ENCODE peak calls at places on chromosomes 13 and 19, in five cellular contexts. L is GM23338, O is lower lobe of right lung, R is heart left ventricle, M is mucosa of descending colon. T is an unnamed sample. For H3K4me1, the result is how much of the 10 kb centered on the place peaks cover.

GRCh38 chr19:19105365-19106060 is 32.8 kb downstream of the TMEM161A start:
- DNase-seq in M (peak), O (no peak), R (peak), L (peak), T (no peak)

GRCh38 chr19:19737559-19738332 is 4.8 kb upstream of the ZNF14 start:
- DNase-seq in O (no peak), L (no peak), R (no peak), M (no peak), T (no peak)

GRCh38 chr13:105804561-105805190 is 730.8 kb downstream of the EFNB2 start:
- DNase-seq in L (no peak), O (no peak), M (no peak), R (no peak), T (no peak)

GRCh38 chr19:17889609-17890214 is 18.0 kb downstream of the SLC5A5 start:
- DNase-seq in R (no peak), M (no peak), L (peak), O (no peak), T (no peak)

GRCh38 chr13:30126903-30127428 is 180.4 kb downstream of the KATNAL1 start:
- DNase-seq in M (no peak), L (no peak), R (no peak), O (no peak), T (no peak)

GRCh38 chr19:58154287-58154678 is 3.7 kb upstream of the ZNF329 start:
- DNase-seq in O (peak), M (peak), R (peak), L (peak), T (no peak)

GRCh38 chr13:73677041-73677589 is 457.1 kb downstream of the KLF12 start:
- DNase-seq in O (no peak), M (no peak), L (no peak), R (no peak), T (peak)

GRCh38 chr13:38582133-38582532 is 104.7 kb upstream of the FREM2 start:
- DNase-seq in R (no peak), M (no peak), L (peak), O (no peak), T (no peak)

GRCh38 chr13:28117689-28118377 is 17.5 kb upstream of the FLT3 start:
- DNase-seq in L (peak), M (peak), R (peak), O (no peak), T (no peak)

GRCh38 chr19:4052993-4053422 is 13.7 kb downstream of the ZBTB7A start:
- DNase-seq in M (peak), O (peak), R (peak), L (no peak), T (no peak)

GRCh38 chr13:35720690-35721554 is 244.4 kb upstream of the MAB21L1 start:
- DNase-seq in L (peak), O (peak), M (peak), R (peak), T (no peak)

GRCh38 chr13:79183231-79183630 is 222.8 kb downstream of the RBM26 start:
- DNase-seq in O (no peak), M (no peak), L (no peak), R (no peak), T (no peak)

GRCh38 chr13:79973533-79973963 is 367.4 kb downstream of the SPRY2 start:
- DNase-seq in M (no peak), O (no peak), R (peak), L (peak), T (no peak)

GRCh38 chr13:59391696-59392095 is 772.0 kb downstream of the DIAPH3 start:
- DNase-seq in M (no peak), L (peak), O (no peak), R (peak), T (no peak)

GRCh38 chr13:74835579-74835978 is 646.4 kb downstream of the TBC1D4 start:
- DNase-seq in O (no peak), M (no peak), L (no peak), R (no peak), T (no peak)

GRCh38 chr13:39341238-39341637 is 261.8 kb downstream of the LHFPL6 start:
- DNase-seq in M (no peak), L (no peak), O (no peak), R (no peak), T (no peak)

GRCh38 chr13:101140087-101140770 is 276.1 kb downstream of the NALCN start:
- DNase-seq in O (no peak), L (no peak), M (no peak), R (no peak), T (no peak)

GRCh38 chr19:53849237-53849676 is 18.4 kb upstream of the MYADM start:
- DNase-seq in L (no peak), R (peak), O (no peak), M (no peak), T (no peak)

GRCh38 chr13:99176309-99177276 is 24.1 kb upstream of the UBAC2 start:
- DNase-seq in O (peak), M (peak), R (peak), L (peak), T (no peak)

DNA sequence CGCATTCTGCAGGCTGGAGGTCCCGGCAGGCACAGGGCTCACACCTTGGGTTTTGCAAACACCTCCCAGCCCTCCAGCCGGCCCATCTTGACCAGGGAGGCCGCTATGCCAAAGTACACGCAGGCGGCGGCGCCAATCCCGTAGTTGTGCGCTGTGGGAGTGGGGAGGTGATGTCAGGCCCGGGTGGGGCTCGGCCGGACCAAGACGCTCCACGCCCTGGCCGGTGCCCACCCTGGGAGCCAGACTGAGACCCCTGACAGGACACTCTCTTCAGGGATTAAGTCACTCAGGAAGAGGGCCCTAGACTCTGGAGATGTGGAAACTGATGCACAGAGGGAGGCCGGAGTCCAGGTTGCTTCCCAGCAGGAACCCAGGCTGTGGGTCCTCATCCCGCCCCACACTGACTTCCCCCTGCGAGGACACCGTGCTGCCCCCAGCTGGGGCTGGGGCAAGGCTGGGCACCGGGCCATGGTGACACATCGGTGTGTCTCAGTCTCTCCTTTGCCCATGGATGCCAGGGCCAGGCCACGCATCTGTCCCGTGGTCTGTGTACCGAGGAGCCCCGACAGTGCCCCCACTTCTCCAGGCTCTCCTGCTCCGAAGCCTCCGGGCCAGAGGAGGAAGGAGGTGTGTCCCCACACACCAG is 8.8 kb downstream of the NDUFA11 start:
- DNase-seq in L (no peak), O (no peak), R (no peak), M (no peak), T (no peak)
- H3K4me1 ChIP-seq in L (under half), O (under half), R (under half), M (under half), T (under half)

DNA sequence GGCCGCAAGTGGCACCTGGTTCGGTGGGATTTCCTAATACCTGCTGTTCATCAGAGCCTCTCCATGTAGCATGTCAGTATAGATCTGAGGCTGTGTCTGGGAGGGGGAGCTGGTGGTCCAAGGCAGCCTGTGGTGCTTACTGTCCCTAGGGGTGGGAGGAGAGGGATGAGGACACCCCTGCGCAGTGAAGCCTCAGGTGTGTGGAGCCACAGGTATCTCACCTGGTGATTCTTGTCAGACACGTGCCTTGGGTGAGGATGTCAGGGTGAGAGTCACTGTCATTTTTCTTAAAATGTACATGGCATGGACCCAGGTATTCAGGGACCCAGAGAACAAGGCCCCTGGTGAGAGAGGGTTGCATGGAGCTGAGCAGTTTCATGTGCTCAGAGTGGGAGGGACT is 11.7 kb downstream of the CEACAM4 start:
- DNase-seq in M (no peak), L (no peak), R (no peak), O (no peak), T (no peak)
- H3K4me1 ChIP-seq in M (under half), L (under half), R (under half), O (under half), T (under half)

GRCh38 chr19:10113964-10114650 is 2.6 kb downstream of the P2RY11 start:
- DNase-seq in M (no peak), O (no peak), L (peak), R (no peak), T (no peak)

GRCh38 chr19:10113592-10113963 is 2.1 kb downstream of the P2RY11 start:
- DNase-seq in O (peak), M (peak), R (no peak), L (peak), T (no peak)

GRCh38 chr19:10116085-10116865 is 3.4 kb downstream of the EIF3G start:
- DNase-seq in M (no peak), R (no peak), O (peak), L (no peak), T (no peak)

GRCh38 chr19:10115392-10116084 is 4.0 kb downstream of the P2RY11 start:
- DNase-seq in M (no peak), L (no peak), O (peak), R (no peak), T (no peak)

GRCh38 chr19:10114651-10115391 is 3.3 kb downstream of the P2RY11 start:
- DNase-seq in R (no peak), O (peak), L (peak), M (peak), T (no peak)
- H3K4me1 ChIP-seq in R (under half), O (under half), L (under half), M (under half), T (under half)

DNA sequence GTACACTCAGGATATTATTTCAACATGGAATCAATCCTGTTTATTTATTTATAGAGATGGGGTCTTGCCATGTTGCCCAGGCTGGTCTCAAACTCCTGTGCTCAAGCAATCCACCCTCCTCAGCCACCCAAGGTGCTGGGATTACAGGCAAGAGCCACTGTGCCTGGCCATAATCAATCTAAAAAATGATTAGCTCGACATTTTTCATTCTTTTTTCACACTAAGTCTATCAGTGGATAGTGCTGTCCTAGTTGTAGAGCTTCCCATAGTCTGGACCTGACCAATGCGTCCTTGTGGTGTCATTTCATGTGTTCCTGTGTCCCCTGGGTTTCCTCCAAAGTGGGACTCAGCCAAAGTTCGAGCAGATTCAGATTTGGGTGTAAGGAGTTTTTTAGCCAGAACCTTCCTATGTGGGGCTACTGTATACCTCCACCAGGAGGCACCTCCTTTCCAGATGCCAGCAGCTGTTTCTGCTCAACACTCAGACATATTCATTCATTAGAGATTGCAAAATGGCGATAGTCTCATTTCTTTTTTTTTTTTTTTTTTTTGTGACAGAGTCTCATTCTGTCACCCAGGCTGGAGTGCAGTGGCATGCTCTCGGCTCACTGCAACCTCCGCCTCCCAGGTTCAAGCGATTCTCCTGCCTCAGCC is 61.1 kb downstream of the MAP4K1 start:
- DNase-seq in R (no peak), O (no peak), L (peak), M (no peak), T (no peak)
- H3K4me1 ChIP-seq in R (under half), O (under half), L (under half), M (under half), T (under half)

GRCh38 chr19:1822210-1822609 is 10.1 kb upstream of the ATP8B3 start:
- DNase-seq in O (no peak), R (no peak), L (no peak), M (peak), T (no peak)
- H3K4me1 ChIP-seq in O (under half), R (under half), L (under half), M (under half), T (under half)

GRCh38 chr19:34180709-34181108 is 8.4 kb downstream of the LSM14A start:
- DNase-seq in O (no peak), L (no peak), M (no peak), R (no peak), T (no peak)
- H3K4me1 ChIP-seq in O (half or more), L (under half), M (under half), R (half or more), T (under half)

DNA sequence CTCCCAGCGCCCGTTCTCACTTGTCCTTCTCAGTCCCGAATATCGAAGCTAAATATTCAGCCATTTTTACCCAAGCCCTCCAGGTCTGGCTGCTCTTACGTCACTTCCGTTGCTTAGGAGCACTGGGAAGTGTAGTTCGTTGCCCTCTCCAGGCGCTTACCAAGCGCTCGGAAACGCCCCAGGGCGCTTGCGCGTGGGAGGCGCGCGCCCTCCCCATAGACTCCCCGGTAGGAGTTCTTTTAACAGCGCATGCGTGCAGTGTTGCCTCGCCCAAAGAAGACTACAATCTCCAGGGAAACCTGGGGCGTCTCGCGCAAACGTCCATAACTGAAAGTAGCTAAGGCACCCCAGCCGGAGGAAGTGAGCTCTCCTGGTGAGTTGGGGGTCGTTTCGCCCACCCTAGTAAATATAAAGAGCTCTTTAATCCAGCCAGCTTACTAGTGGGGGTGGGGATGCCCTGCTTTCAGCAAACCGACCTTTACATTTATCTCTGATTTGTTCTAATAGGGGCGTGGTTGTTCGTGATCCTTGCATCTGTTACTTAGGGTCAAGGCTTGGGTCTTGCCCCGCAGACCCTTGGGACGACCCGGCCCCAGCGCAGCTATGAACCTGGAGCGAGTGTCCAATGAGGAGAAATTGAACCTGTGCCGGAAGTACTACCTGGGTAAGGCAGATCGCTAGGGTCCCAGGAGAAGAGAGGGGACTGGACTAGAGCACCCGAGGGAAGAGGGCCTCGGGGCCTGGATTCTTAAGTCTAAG is at the start of the genes PSENEN and U2AF1L4:
- DNase-seq in M (peak), O (peak), R (peak), L (peak), T (peak)
- H3K4me1 ChIP-seq in M (under half), O (half or more), R (under half), L (under half), T (under half)

DNA sequence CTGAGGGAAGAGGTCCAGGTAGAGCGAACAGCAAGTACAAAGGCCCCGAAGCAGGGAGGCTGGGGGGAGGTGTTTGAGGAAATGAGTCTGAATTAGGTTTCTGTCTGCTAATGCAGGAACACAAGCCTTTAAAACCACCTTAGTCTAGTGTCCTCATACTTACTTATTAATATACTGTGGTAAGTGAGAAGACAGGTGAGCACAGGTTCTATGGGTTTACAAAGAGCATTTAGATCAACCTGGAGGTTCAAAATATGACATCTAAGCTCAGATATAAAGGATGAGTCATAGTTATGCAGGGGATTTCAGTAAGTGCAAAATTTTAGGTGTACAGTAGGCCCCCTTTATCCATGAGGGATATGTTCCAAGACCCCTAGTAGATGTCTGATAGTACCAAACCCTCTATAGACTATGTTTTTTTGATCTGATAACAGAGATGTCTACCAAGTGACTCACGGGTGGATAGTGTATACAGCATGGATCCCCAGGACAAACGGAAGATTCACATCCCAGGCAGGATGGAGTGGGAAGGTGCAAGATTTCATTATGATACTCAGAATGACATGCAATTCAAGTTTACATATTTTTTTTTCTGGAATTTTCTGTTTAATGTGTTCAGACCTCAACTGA is 18.1 kb upstream of the MED4 start:
- DNase-seq in M (no peak), L (no peak), R (no peak), O (no peak), T (no peak)
- H3K4me1 ChIP-seq in M (under half), L (under half), R (under half), O (under half), T (under half)